ENCODE peak calls at places on chromosomes 6 and 20, in six cellular contexts. R is mammary epithelial cell, C is fibroblast of lung, U is endodermal cell, W is heart left ventricle, A is heart right ventricle. I is an unnamed sample. For H3K36me3, the result is how much of the 10 kb centered on the place peaks cover.

GRCh38 chr6:136317023-136317649 is 27.5 kb upstream of the BCLAF1 start:
- DNase-seq in R (peak), C (peak), U (peak), W (peak), A (peak), I (no peak)

GRCh38 chr20:35271073-35271882 is 6.6 kb downstream of the MMP24OS start:
- DNase-seq in R (no peak), C (no peak), U (peak), W (no peak), A (no peak), I (no peak)

GRCh38 chr20:21395039-21395665 is 2.2 kb downstream of the NKX2-4 start:
- DNase-seq in R (no peak), C (no peak), U (no peak), W (no peak), A (no peak), I (no peak)

GRCh38 chr20:1946762-1947534 is 46.9 kb downstream of the PDYN start:
- DNase-seq in R (no peak), C (peak), U (peak), W (no peak), A (no peak), I (no peak)

GRCh38 chr6:37352384-37352783 is 1.4 kb upstream of the RNF8 start:
- DNase-seq in R (no peak), C (no peak), U (no peak), W (no peak), A (no peak), I (no peak)

GRCh38 chr20:50120935-50121693 is 8.2 kb upstream of the UBE2V1 start:
- DNase-seq in R (no peak), C (peak), U (peak), W (peak), A (no peak), I (no peak)

GRCh38 chr6:17591292-17591691 is 8.8 kb upstream of the FAM8A1 start:
- DNase-seq in R (no peak), C (no peak), U (no peak), W (no peak), A (no peak), I (no peak)

GRCh38 chr6:75210885-75211739 is 5.3 kb upstream of the COL12A1 start:
- DNase-seq in R (peak), C (peak), U (peak), W (peak), A (peak), I (no peak)

GRCh38 chr20:21099653-21100589 is 6.2 kb downstream of the LINC00237 start:
- DNase-seq in R (no peak), C (no peak), U (peak), W (peak), A (no peak), I (no peak)

GRCh38 chr6:11428895-11429294 is 108.7 kb upstream of the TMEM170B start:
- DNase-seq in R (no peak), C (peak), U (peak), W (no peak), A (no peak), I (no peak)

GRCh38 chr20:60630609-60631008 is 621.5 kb upstream of the CDH4 start:
- DNase-seq in R (no peak), C (no peak), U (peak), W (no peak), A (no peak), I (no peak)

DNA sequence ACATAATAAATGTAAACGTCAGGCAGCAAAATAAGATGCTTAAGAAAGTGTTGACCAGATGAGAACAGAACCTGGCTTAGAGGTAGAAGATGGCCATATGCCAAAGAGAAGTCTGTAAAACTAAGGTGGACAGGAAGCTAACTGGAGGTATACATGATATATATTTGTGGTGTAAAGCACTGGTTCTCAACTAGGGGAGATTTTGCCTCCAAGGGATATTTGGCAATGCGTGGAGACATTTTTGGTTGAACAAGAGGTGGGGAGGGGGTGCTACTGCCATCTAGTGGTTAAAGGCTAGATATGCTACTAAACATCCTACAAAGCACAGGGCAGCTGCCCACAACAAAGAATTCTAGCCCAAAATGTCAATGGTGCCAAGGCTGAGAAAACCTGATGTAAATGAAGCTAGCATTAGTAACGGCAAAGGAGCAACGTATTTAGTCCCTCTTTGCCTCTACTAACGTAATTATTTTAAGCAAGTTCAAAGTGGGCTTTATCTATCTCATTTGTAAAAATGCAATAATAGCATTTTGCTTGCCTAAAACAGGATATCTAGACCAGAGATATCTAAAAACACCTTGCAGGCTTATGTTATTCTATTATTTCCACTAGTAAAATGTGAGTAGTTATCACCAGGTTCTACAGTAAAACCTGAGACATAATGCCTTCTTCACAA is 182.6 kb downstream of the RNGTT start:
- DNase-seq in R (peak), C (peak), U (peak), W (peak), A (peak), I (no peak)
- TF ChIP-seq CTCF in R (peak), C (peak), U (peak), W (peak), A (peak), I (peak)

GRCh38 chr20:62198931-62199330 is 16.1 kb downstream of the MTG2 start:
- DNase-seq in R (no peak), C (no peak), U (no peak), W (no peak), A (no peak), I (no peak)

GRCh38 chr20:62200491-62201172 is 17.8 kb downstream of the MTG2 start:
- DNase-seq in R (no peak), C (no peak), U (no peak), W (no peak), A (no peak), I (no peak)

GRCh38 chr20:62197321-62197720 is 14.5 kb downstream of the MTG2 start:
- DNase-seq in R (no peak), C (no peak), U (no peak), W (no peak), A (no peak), I (no peak)

GRCh38 chr20:62197801-62198200 is 15.0 kb downstream of the MTG2 start:
- DNase-seq in R (no peak), C (no peak), U (no peak), W (no peak), A (no peak), I (no peak)

DNA sequence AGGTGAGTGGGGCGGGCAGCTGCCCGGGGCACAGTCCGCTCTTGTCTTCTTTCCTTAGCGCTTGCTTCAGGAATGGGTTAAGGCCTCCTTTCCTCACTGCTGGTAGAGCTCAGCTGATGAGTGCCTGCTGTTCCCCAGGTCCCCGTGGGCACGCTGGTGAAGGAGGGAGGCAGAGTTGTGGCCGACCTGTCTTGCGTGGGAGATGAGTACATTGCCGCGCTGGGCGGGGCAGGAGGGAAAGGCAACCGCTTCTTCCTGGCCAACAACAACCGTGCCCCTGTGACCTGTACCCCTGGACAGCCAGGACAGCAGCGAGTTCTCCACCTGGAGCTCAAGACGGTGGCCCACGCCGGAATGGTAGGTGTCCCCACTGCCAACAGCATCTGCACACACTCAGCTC is 15.7 kb downstream of the MTG2 start:
- DNase-seq in R (no peak), C (no peak), U (no peak), W (no peak), A (no peak), I (no peak)
- H3K36me3 ChIP-seq in R (under half), C (under half), U (under half), W (half or more), A (under half), I (half or more)

GRCh38 chr20:48717095-48717958 is 110.5 kb downstream of the PREX1 start:
- DNase-seq in R (no peak), C (no peak), U (no peak), W (no peak), A (no peak), I (no peak)
- TF ChIP-seq CTCF in R (no peak), C (no peak), U (no peak), W (no peak), A (no peak), I (no peak)

GRCh38 chr6:106659859-106660258 is 30.5 kb downstream of the QRSL1 start:
- DNase-seq in R (no peak), C (no peak), U (no peak), W (no peak), A (no peak), I (no peak)
- H3K36me3 ChIP-seq in R (under half), C (under half), U (half or more), W (half or more), A (under half), I (under half)

GRCh38 chr6:42075159-42075838 is 25.0 kb downstream of the TAF8 start:
- DNase-seq in R (peak), C (peak), U (peak), W (peak), A (peak), I (no peak)
- TF ChIP-seq CTCF in R (peak), C (peak), U (peak), W (peak), A (peak), I (peak)

GRCh38 chr20:38900606-38901005 is 25.6 kb upstream of the FAM83D start:
- DNase-seq in R (no peak), C (no peak), U (no peak), W (no peak), A (no peak), I (no peak)
- H3K36me3 ChIP-seq in R (under half), C (under half), U (half or more), W (under half), A (under half), I (under half)